ENCODE peak calls at places on chromosome 3, in ten cellular contexts. V is BJ; K is EH; R is stimulated activated CD8-positive, alpha-beta memory T cell treated with anti-CD3 and anti-CD28 coated beads, Interleukin-4, amount 100 ng/mL, for 24 hours; B is NCI-H187 treated with DMSO at 0.1 percent for 48 hours; E is central memory CD4-positive, alpha-beta T cell; C is AG04449; O is brain pericyte; Y is Ammon's horn; F is HuH-7. M is an unnamed sample.

GRCh38 chr3:116247510-116248077 is 197.7 kb downstream of the LSAMP start:
- DNase-seq in F (no peak), E (no peak), K (no peak), B (no peak), C (no peak), V (no peak), Y (no peak), O (no peak), R (no peak), M (no peak)

GRCh38 chr3:13233487-13234154 is 160.4 kb upstream of the IQSEC1 start:
- DNase-seq in R (no peak), V (no peak), B (no peak), C (no peak), O (no peak), E (no peak), F (no peak), Y (no peak), K (no peak), M (no peak)

GRCh38 chr3:73148653-73149052 is 87.2 kb downstream of the EBLN2 start:
- DNase-seq in R (no peak), B (no peak), Y (no peak), E (no peak), K (no peak), V (no peak), O (no peak), C (no peak), F (peak; percentile 3), M (no peak)

GRCh38 chr3:56790016-56790950 is 11.5 kb downstream of the ARHGEF3 start:
- DNase-seq in Y (no peak), V (no peak), O (no peak), F (no peak), C (no peak), B (no peak), R (no peak), E (peak; percentile 34), K (no peak), M (no peak)

GRCh38 chr3:172289583-172289982 is 158.7 kb downstream of the GHSR start:
- DNase-seq in O (no peak), R (no peak), V (no peak), F (peak; percentile 34), K (no peak), C (no peak), E (no peak), Y (peak; percentile 28), B (no peak), M (no peak)

GRCh38 chr3:71545330-71545729 is 38.2 kb downstream of the FOXP1 start:
- DNase-seq in C (no peak), K (no peak), O (no peak), Y (no peak), B (no peak), F (no peak), R (no peak), V (no peak), E (no peak), M (no peak)

GRCh38 chr3:12178091-12178820 is 19.5 kb upstream of the TIMP4 start:
- DNase-seq in K (peak; percentile 67), F (no peak), B (no peak), Y (peak; percentile 28), C (no peak), V (no peak), R (no peak), O (no peak), E (no peak), M (no peak)

GRCh38 chr3:101779808-101780366 is 876 bp downstream of the NXPE3 start:
- DNase-seq in O (no peak), R (no peak), C (no peak), K (peak; percentile 57), E (no peak), F (no peak), V (no peak), B (no peak), Y (no peak), M (no peak)

GRCh38 chr3:187318819-187319616 is 27.5 kb upstream of the MASP1 start:
- DNase-seq in Y (peak; percentile 74), R (peak; percentile 7), K (peak; percentile 82), B (no peak), V (peak; percentile 74), E (peak; percentile 44), F (peak; percentile 28), O (peak; percentile 30), C (no peak), M (peak; percentile 40)

GRCh38 chr3:51819709-51820406 is 40.8 kb upstream of the IQCF6 start:
- DNase-seq in Y (no peak), K (no peak), B (no peak), V (no peak), F (peak; percentile 36), E (no peak), C (no peak), O (no peak), R (no peak), M (no peak)

GRCh38 chr3:81451611-81452010 is 309.8 kb downstream of the GBE1 start:
- DNase-seq in R (no peak), F (no peak), B (no peak), Y (no peak), V (no peak), O (no peak), C (no peak), K (peak; percentile 75), E (no peak), M (no peak)

GRCh38 chr3:119148493-119149180 is 2.7 kb downstream of the TEX55 start:
- DNase-seq in B (no peak), V (no peak), E (no peak), K (peak; percentile 68), F (no peak), O (no peak), Y (no peak), C (peak; percentile 33), R (no peak), M (no peak)

GRCh38 chr3:169362261-169362660 is 301.3 kb downstream of the MECOM start:
- DNase-seq in V (no peak), R (no peak), C (no peak), K (peak; percentile 21), E (no peak), B (no peak), Y (no peak), O (no peak), F (no peak), M (no peak)

GRCh38 chr3:143480306-143480852 is 360.8 kb downstream of the CHST2 start:
- DNase-seq in B (no peak), Y (no peak), R (no peak), E (no peak), V (no peak), K (peak; percentile 64), C (no peak), F (no peak), O (peak; percentile 7), M (no peak)

GRCh38 chr3:30282052-30282708 is 324.2 kb upstream of the TGFBR2 start:
- DNase-seq in V (peak; percentile 76), R (no peak), O (no peak), F (no peak), E (no peak), K (peak; percentile 94), C (peak; percentile 77), B (no peak), Y (no peak), M (no peak)

GRCh38 chr3:39000008-39000450 is 51.7 kb downstream of the SCN11A start:
- DNase-seq in B (no peak), E (peak; percentile 16), R (no peak), Y (peak; percentile 63), C (peak; percentile 24), F (peak; percentile 22), V (peak; percentile 31), K (peak; percentile 71), O (no peak), M (no peak)

GRCh38 chr3:66593978-66594377 is 93.2 kb upstream of the LRIG1 start:
- DNase-seq in R (no peak), V (peak; percentile 85), F (no peak), O (no peak), K (peak; percentile 85), B (no peak), Y (no peak), C (peak; percentile 95), E (no peak), M (no peak)

GRCh38 chr3:65576228-65576627 is 462.5 kb downstream of the MAGI1 start:
- DNase-seq in R (no peak), B (no peak), K (no peak), O (no peak), E (no peak), C (no peak), Y (no peak), F (no peak), V (no peak), M (no peak)

GRCh38 chr3:43768594-43768993 is 77.9 kb downstream of the ABHD5 start:
- DNase-seq in K (peak; percentile 55), O (no peak), C (no peak), V (no peak), E (no peak), Y (peak; percentile 39), R (no peak), B (no peak), F (no peak), M (no peak)

GRCh38 chr3:197268319-197268718 is 30.1 kb downstream of the DLG1 start:
- DNase-seq in O (no peak), R (no peak), C (no peak), Y (no peak), B (no peak), K (no peak), E (no peak), F (no peak), V (no peak), M (no peak)

GRCh38 chr3:25448750-25449684 is 21.0 kb downstream of the RARB start:
- DNase-seq in K (peak; percentile 93), R (no peak), V (no peak), C (no peak), F (peak; percentile 75), Y (peak; percentile 76), E (no peak), B (peak; percentile 6), O (peak; percentile 78), M (no peak)

GRCh38 chr3:129485681-129486056 is 42.8 kb upstream of the RHO start:
- DNase-seq in O (peak; percentile 43), B (no peak), F (no peak), C (peak; percentile 73), V (peak; percentile 98), K (peak; percentile 100), R (no peak), E (no peak), Y (peak; percentile 83), M (no peak)

GRCh38 chr3:49705390-49705960 is 14.0 kb downstream of the AMIGO3 start:
- DNase-seq in C (no peak), R (no peak), K (no peak), F (no peak), V (no peak), E (no peak), O (no peak), B (no peak), Y (no peak), M (no peak)

GRCh38 chr3:12902181-12902999 is 61.0 kb upstream of the RPL32 start:
- DNase-seq in E (no peak), F (no peak), B (no peak), O (no peak), R (no peak), Y (no peak), K (no peak), C (no peak), V (no peak), M (no peak)

GRCh38 chr3:13258986-13259514 is 161.1 kb downstream of the NUP210 start:
- DNase-seq in O (no peak), R (no peak), Y (no peak), F (no peak), V (no peak), C (no peak), B (no peak), E (no peak), K (no peak), M (no peak)

GRCh38 chr3:104388624-104389023 is 978.1 kb upstream of the ALCAM start:
- DNase-seq in Y (no peak), R (no peak), E (no peak), K (peak; percentile 6), O (no peak), V (no peak), C (no peak), B (peak; percentile 16), F (no peak), M (no peak)

GRCh38 chr3:104032283-104032682 is 1334.4 kb upstream of the ALCAM start:
- DNase-seq in B (no peak), E (no peak), R (no peak), V (no peak), O (no peak), K (no peak), Y (no peak), F (no peak), C (peak; percentile 28), M (no peak)

GRCh38 chr3:9098716-9099675 is 135.7 kb upstream of the RAD18 start:
- DNase-seq in E (no peak), R (no peak), C (no peak), F (no peak), K (no peak), V (no peak), Y (peak; percentile 89), B (no peak), O (peak; percentile 13), M (no peak)

M was measured in activated CD4-positive, CD25-positive, alpha-beta regulatory T cell treated with anti-CD3 and anti-CD28 coated beads, Interleukin-2, amount 50 U/mL, for 72 hours.